ENCODE peak calls at places on chromosomes 4 and X, in six cellular contexts. W, J, X, E, O and F are unnamed samples.

GRCh38 chr4:147793569-147793968 is 61.7 kb downstream of the ARHGAP10 start:
- DNase-seq in W (no peak), J (no peak), X (no peak), E (no peak), O (no peak), F (no peak)

GRCh38 chr4:52051213-52051614 is at the start of gene SPATA18:
- DNase-seq in W (no peak), J (no peak), X (no peak), E (no peak), O (peak; percentile 63), F (no peak)

GRCh38 chr4:174999407-174999806 is 81.2 kb downstream of the ADAM29 start:
- DNase-seq in W (no peak), J (no peak), X (no peak), E (no peak), O (no peak), F (no peak)

GRCh38 chrX:69616520-69617203 is 749 bp downstream of the EDA start:
- DNase-seq in W (peak; percentile 35), J (no peak), X (no peak), E (peak; percentile 18), O (peak; percentile 66), F (no peak)

GRCh38 chrX:119735467-119735866 is 22.9 kb upstream of the SOWAHD start:
- DNase-seq in W (no peak), J (no peak), X (no peak), E (no peak), O (no peak), F (no peak)

GRCh38 chrX:107503996-107504395 is 54.5 kb downstream of the FRMPD3 start:
- DNase-seq in W (no peak), J (no peak), X (no peak), E (no peak), O (no peak), F (no peak)

GRCh38 chr4:17236686-17237085 is 275.2 kb downstream of the QDPR start:
- DNase-seq in W (no peak), J (no peak), X (no peak), E (no peak), O (no peak), F (no peak)

GRCh38 chr4:23888421-23889319 is 1.2 kb downstream of the PPARGC1A start:
- DNase-seq in W (no peak), J (no peak), X (no peak), E (no peak), O (peak; percentile 64), F (no peak)

GRCh38 chr4:108624263-108625056 is 4.1 kb downstream of the RPL34 start:
- DNase-seq in W (no peak), J (no peak), X (no peak), E (no peak), O (no peak), F (no peak)
- TF ChIP-seq POLR2A in W (no peak), J (no peak), X (no peak), E (no peak), O (no peak), F (no peak)

DNA sequence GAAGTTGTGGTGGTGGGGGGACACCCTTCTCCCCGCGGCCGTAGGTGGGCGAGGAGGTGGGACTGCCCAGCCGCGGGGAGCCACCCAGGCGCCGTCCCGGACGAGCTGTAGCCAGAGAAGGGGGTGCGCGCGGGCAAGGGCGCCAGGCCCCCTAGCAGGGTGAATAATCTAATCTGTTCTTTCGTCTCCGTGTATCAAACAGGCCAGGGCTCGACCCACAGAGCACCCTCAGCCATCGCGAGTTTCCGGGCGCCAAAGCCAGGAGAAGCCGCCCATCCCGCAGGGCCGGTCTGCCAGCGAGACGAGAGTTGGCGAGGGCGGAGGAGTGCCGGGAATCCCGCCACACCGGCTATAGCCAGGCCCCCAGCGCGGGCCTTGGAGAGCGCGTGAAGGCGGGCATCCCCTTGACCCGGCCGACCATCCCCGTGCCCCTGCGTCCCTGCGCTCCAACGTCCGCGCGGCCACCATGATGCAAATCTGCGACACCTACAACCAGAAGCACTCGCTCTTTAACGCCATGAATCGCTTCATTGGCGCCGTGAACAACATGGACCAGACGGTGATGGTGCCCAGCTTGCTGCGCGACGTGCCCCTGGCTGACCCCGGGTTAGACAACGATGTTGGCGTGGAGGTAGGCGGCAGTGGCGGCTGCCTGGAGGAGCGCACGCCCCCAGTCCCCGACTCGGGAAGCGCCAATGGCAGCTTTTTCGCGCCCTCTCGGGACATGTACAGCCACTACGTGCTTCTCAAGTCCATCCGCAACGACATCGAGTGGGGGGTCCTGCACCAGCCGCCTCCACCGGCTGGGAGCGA is 3.4 kb downstream of the MID1IP1 start:
- DNase-seq in W (peak; percentile 20), J (peak; percentile 35), X (no peak), E (peak; percentile 19), O (peak; percentile 65), F (no peak)
- TF ChIP-seq POLR2A in W (no peak), J (no peak), X (peak; percentile 74), E (no peak), O (no peak), F (no peak)

GRCh38 chrX:54807524-54808108 is at the start of gene MAGED2:
- DNase-seq in W (peak; percentile 34), J (peak; percentile 17), X (no peak), E (peak; percentile 60), O (no peak), F (no peak)

GRCh38 chrX:54811301-54811885 is 3.8 kb downstream of the MAGED2 start:
- DNase-seq in W (no peak), J (no peak), X (no peak), E (no peak), O (no peak), F (no peak)

GRCh38 chrX:54808109-54808604 is 612 bp downstream of the MAGED2 start:
- DNase-seq in W (peak; percentile 80), J (peak; percentile 54), X (no peak), E (peak; percentile 88), O (peak; percentile 86), F (no peak)

GRCh38 chrX:54810532-54810931 is 3.0 kb downstream of the MAGED2 start:
- DNase-seq in W (no peak), J (no peak), X (no peak), E (no peak), O (no peak), F (no peak)

DNA sequence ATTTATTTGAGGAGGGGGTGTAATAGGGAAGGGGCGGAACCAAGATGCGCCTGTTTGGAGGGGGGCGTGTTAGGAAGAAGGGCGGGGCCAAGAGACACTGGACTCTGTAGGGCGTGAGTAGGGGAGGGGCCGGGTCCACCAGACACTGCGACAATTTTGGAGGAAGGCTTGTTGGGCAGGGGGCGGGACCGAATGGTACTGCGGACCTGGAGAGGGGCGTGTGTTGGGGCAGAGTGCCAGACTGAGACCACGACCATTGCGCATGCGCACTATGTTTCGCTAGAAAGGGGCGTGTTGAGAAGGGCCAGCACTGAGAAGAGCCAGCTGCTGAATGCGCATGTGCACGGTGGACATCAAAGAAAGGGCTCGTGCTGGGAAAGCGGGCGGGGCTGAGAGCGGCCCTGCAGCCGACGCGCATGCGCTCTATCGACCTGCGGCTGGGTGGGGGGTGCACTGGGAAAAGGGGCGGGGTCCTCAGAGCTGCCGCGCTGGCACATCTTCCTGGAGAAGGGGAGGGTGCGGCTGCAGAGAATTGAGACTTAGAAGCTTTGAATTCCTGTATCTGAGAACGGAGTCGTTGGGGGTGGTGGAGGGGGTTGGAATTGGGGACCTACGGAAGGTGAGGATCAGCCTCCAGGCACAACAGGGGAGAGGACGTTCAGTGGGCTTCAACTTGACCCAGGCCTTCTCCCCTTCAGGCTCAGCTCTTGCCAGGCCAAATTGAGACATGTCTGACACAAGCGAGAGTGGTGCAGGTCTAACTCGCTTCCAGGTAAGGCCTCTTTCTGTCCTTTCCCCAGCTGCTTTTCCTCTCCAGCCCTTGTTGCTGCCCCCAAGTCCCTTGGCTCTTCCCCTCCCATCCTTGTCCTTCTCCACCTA is 1.3 kb downstream of the MAGED2 start:
- DNase-seq in W (peak; percentile 95), J (peak; percentile 92), X (peak; percentile 92), E (peak; percentile 94), O (peak; percentile 97), F (peak; percentile 41)
- TF ChIP-seq POLR2A in W (no peak), J (no peak), X (peak; percentile 59), E (no peak), O (no peak), F (peak; percentile 11)

DNA sequence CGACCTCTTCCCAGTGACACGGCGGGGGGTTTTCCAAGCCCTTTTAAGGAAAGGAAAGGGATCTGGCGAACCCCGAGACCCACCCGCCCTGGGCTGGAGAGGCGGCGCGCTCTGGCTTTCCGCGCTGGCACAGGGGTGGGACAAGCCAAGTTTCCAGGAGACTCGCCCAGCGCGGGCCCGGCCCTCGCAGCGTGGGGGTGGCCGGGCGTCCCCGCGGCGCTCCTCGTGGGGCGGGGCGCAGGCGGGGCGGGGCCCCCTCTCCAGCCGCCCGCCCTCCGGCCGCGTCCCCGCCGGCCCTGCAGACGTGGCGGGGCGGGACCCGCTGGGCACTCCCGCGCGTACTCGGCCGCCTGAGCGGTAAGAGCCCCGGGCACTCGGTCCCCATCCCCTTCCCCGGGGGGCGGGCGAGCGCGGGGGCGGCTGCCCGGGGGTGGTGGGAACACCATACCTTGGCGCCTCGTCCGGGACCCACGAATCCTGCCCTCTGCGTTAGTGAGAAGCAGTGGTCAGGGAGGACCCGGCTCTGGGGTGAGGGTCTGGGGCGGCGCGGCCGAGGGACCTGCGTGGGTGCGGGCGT is at the start of gene FAM114A1:
- DNase-seq in W (peak; percentile 78), J (peak; percentile 86), X (no peak), E (peak; percentile 82), O (peak; percentile 91), F (peak; percentile 70)
- TF ChIP-seq POLR2A in W (peak; percentile 68), J (peak; percentile 67), X (peak; percentile 80), E (peak; percentile 31), O (peak; percentile 31), F (peak; percentile 45)

GRCh38 chr4:79897174-79897573 is 175.9 kb downstream of the ANTXR2 start:
- DNase-seq in W (no peak), J (no peak), X (no peak), E (no peak), O (no peak), F (no peak)
- TF ChIP-seq POLR2A in W (no peak), J (no peak), X (no peak), E (no peak), O (no peak), F (no peak)

GRCh38 chr4:10119263-10119662 is 2.7 kb upstream of the WDR1 start:
- DNase-seq in W (no peak), J (no peak), X (no peak), E (no peak), O (no peak), F (no peak)

GRCh38 chr4:10119773-10120172 is 3.2 kb upstream of the WDR1 start:
- DNase-seq in W (no peak), J (no peak), X (no peak), E (no peak), O (no peak), F (no peak)

GRCh38 chr4:10117424-10118354 is 1.1 kb upstream of the WDR1 start:
- DNase-seq in W (peak; percentile 60), J (peak; percentile 39), X (peak; percentile 20), E (peak; percentile 46), O (peak; percentile 73), F (no peak)

GRCh38 chr4:10116625-10117423 is at the start of gene WDR1:
- DNase-seq in W (peak; percentile 96), J (peak; percentile 98), X (peak; percentile 71), E (peak; percentile 97), O (peak; percentile 99), F (peak; percentile 77)

GRCh38 chr4:10118355-10119004 is 1.9 kb upstream of the WDR1 start:
- DNase-seq in W (no peak), J (peak; percentile 16), X (peak; percentile 26), E (no peak), O (no peak), F (no peak)
- TF ChIP-seq POLR2A in W (no peak), J (peak; percentile 56), X (no peak), E (no peak), O (no peak), F (no peak)